ENCODE peak calls at places on chromosomes 11 and 22, in nine cellular contexts. J is CD8-positive, alpha-beta T cell; Y is left ventricle myocardium inferior; R is effector memory CD4-positive, alpha-beta T cell; I is GM23248; T is neuronal stem cell; X is tibial artery; G is adrenal gland; M is breast epithelium. N is an unnamed sample.

GRCh38 chr11:93196816-93197382 is 892 bp downstream of the SLC36A4 start:
- DNase-seq in I (peak; percentile 56), Y (no peak), T (no peak), M (no peak), R (no peak), G (no peak), J (no peak), X (no peak), N (no peak)

GRCh38 chr22:35484651-35485372 is 55.8 kb upstream of the RASD2 start:
- DNase-seq in X (no peak), I (peak; percentile 74), M (no peak), T (no peak), Y (no peak), R (no peak), G (no peak), J (no peak), N (no peak)

GRCh38 chr22:19656541-19657251 is 57.6 kb upstream of the SEPTIN5 start:
- DNase-seq in R (no peak), Y (no peak), I (no peak), J (no peak), X (no peak), G (no peak), M (no peak), T (no peak), N (no peak)

GRCh38 chr11:18768472-18768901 is 23.1 kb downstream of the PTPN5 start:
- DNase-seq in M (no peak), R (no peak), J (no peak), I (no peak), T (no peak), Y (no peak), G (no peak), X (no peak), N (no peak)

GRCh38 chr11:127195791-127196190 is 195.2 kb upstream of the KIRREL3 start:
- DNase-seq in I (no peak), J (no peak), M (no peak), T (no peak), Y (no peak), R (no peak), X (no peak), G (no peak), N (no peak)

GRCh38 chr22:48717883-48718817 is 1109.5 kb downstream of the BRD1 start:
- DNase-seq in T (no peak), M (no peak), R (no peak), X (no peak), I (no peak), Y (peak; percentile 9), G (no peak), J (no peak), N (no peak)

GRCh38 chr11:503179-503981 is 3.7 kb downstream of the RNH1 start:
- DNase-seq in R (no peak), G (peak; percentile 70), T (no peak), I (peak; percentile 90), J (no peak), M (no peak), Y (peak; percentile 59), X (peak; percentile 76), N (no peak)

GRCh38 chr11:7196396-7197146 is 55.1 kb upstream of the SYT9 start:
- DNase-seq in M (no peak), J (no peak), G (no peak), Y (no peak), R (no peak), X (no peak), I (no peak), T (no peak), N (no peak)

GRCh38 chr11:46342237-46342636 is 5.0 kb upstream of the DGKZ start:
- DNase-seq in Y (no peak), I (no peak), X (no peak), J (no peak), G (no peak), M (no peak), T (no peak), R (no peak), N (no peak)

GRCh38 chr11:93348931-93349330 is 18.4 kb downstream of the DEUP1 start:
- DNase-seq in Y (no peak), T (no peak), X (no peak), G (no peak), M (no peak), I (no peak), J (no peak), R (no peak), N (no peak)

GRCh38 chr22:30806391-30806861 is 111.8 kb downstream of the OSBP2 start:
- DNase-seq in I (peak; percentile 51), G (no peak), T (no peak), J (no peak), X (no peak), Y (no peak), R (no peak), M (no peak), N (no peak)

GRCh38 chr11:132866783-132867545 is 665.3 kb downstream of the OPCML start:
- DNase-seq in M (no peak), J (no peak), I (peak; percentile 65), G (no peak), R (no peak), X (no peak), T (no peak), Y (no peak), N (no peak)

GRCh38 chr11:61532136-61533038 is 23.8 kb downstream of the LRRC10B start:
- DNase-seq in T (no peak), J (peak; percentile 26), Y (no peak), I (peak; percentile 44), X (no peak), G (peak; percentile 55), R (peak; percentile 8), M (no peak), N (peak; percentile 82)
- H3K27me3 ChIP-seq in T (no peaks in the 10 kb centered on the region), J (no peaks in the 10 kb centered on the region), Y (no peaks in the 10 kb centered on the region), I (no peaks in the 10 kb centered on the region), X (peaks cover 81% of the 10 kb centered on the region), G (no peaks in the 10 kb centered on the region), R (peaks cover 4% of the 10 kb centered on the region), M (no peaks in the 10 kb centered on the region), N (no peaks in the 10 kb centered on the region)

GRCh38 chr22:38971202-38971601 is 10.9 kb upstream of the APOBEC3B start:
- DNase-seq in G (no peak), I (no peak), R (no peak), T (no peak), J (no peak), X (no peak), Y (no peak), M (no peak), N (no peak)

GRCh38 chr22:38967451-38968450 is 10.3 kb downstream of the APOBEC3A start:
- DNase-seq in T (no peak), R (no peak), G (peak; percentile 33), X (peak; percentile 51), Y (no peak), M (no peak), I (no peak), J (no peak), N (no peak)

GRCh38 chr22:38973289-38974169 is 8.6 kb upstream of the APOBEC3B start:
- DNase-seq in T (peak; percentile 52), X (no peak), G (peak; percentile 57), M (no peak), R (peak; percentile 13), Y (no peak), J (peak; percentile 43), I (peak; percentile 51), N (peak; percentile 37)

GRCh38 chr22:38968801-38969200 is 11.4 kb downstream of the APOBEC3A start:
- DNase-seq in M (no peak), R (no peak), J (no peak), T (no peak), X (no peak), G (no peak), Y (no peak), I (no peak), N (no peak)

DNA sequence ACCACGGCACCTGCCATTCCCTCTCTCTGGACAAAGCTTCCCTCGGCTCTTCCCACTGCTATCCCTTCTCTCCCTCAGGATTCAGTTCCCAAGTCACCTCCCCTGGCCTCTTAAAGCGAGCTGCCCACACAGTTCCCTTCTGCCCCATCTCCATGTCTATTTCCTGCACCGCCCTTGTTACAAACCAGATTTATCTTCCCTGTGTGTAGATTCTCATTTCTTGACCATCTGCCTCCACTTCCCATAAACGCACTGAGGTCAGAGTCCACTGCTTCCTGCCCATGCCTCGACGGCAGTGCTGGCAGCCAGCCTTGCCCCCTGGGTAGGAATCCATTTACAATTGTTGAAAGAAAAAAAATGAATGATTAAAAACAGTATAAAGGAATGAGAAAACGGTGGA is 11.6 kb upstream of the APOBEC3B start:
- DNase-seq in T (no peak), I (no peak), X (no peak), Y (no peak), M (no peak), J (no peak), R (no peak), G (no peak), N (no peak)
- H3K27me3 ChIP-seq in T (peaks cover 49% of the 10 kb centered on the region), I (peaks cover 26% of the 10 kb centered on the region), X (peaks cover 21% of the 10 kb centered on the region), Y (no peaks in the 10 kb centered on the region), M (no peaks in the 10 kb centered on the region), J (no peaks in the 10 kb centered on the region), R (no peaks in the 10 kb centered on the region), G (no peaks in the 10 kb centered on the region), N (no peaks in the 10 kb centered on the region)

GRCh38 chr11:114237321-114238280 is 58.6 kb upstream of the NNMT start:
- DNase-seq in Y (no peak), T (no peak), R (no peak), G (no peak), X (no peak), J (no peak), M (no peak), I (no peak), N (no peak)
- H3K27me3 ChIP-seq in Y (no peaks in the 10 kb centered on the region), T (no peaks in the 10 kb centered on the region), R (no peaks in the 10 kb centered on the region), G (no peaks in the 10 kb centered on the region), X (no peaks in the 10 kb centered on the region), J (no peaks in the 10 kb centered on the region), M (no peaks in the 10 kb centered on the region), I (peaks cover 11% of the 10 kb centered on the region), N (no peaks in the 10 kb centered on the region)

DNA sequence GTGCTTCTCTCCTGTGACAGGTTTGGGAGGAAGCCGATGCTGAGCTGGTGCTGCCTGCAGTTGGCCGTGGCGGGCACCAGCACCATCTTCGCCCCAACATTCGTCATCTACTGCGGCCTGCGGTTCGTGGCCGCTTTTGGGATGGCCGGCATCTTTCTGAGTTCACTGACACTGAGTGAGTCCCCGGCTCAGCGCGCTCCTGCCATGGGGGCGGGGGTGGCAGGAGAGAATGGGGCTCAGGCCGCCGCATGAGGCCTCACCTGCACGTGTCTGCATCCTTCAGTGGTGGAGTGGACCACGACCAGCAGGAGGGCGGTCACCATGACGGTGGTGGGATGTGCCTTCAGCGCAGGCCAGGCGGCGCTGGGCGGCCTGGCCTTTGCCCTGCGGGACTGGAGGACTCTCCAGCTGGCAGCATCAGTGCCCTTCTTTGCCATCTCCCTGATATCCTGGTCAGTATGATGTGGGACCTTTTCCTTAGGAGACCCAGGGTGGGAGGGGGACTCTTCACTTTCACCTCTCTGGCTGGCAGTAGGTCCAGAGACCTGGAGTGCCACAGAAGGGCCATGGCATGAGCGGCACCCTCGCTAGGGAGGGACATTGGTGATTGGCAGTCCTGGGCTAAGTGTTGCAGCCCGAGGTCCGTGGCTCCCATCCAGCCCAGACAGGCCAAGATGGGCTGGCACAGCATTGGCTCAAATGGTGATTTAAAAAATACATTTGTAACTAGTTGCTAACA is 28.9 kb upstream of the SLC22A12 start:
- DNase-seq in X (no peak), Y (no peak), G (no peak), T (no peak), R (no peak), J (no peak), I (no peak), M (no peak), N (no peak)
- H3K27me3 ChIP-seq in X (peaks cover 29% of the 10 kb centered on the region), Y (peaks cover 38% of the 10 kb centered on the region), G (no peaks in the 10 kb centered on the region), T (no peaks in the 10 kb centered on the region), R (no peaks in the 10 kb centered on the region), J (no peaks in the 10 kb centered on the region), I (no peaks in the 10 kb centered on the region), M (no peaks in the 10 kb centered on the region), N (no peaks in the 10 kb centered on the region)

DNA sequence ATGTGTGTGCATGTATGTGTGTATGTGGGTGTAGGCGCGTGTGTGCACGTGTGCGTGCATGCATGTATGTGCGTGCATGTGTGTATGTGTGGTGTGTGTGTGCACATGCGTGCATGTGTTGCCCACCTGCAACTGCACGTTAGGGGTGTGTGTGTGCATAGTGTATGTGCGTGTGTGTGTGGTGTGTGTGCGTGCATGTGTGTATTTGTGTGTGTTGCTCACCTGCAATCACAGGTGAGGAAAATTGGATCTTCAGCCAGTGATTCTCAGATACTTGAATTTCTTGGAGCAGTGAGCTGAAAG is 54.3 kb downstream of the ST14 start:
- DNase-seq in I (no peak), R (no peak), M (peak; percentile 2), X (no peak), T (no peak), G (peak; percentile 13), J (no peak), Y (no peak), N (no peak)
- H3K27me3 ChIP-seq in I (peaks cover 19% of the 10 kb centered on the region), R (no peaks in the 10 kb centered on the region), M (no peaks in the 10 kb centered on the region), X (peaks cover 19% of the 10 kb centered on the region), T (peaks cover 49% of the 10 kb centered on the region), G (no peaks in the 10 kb centered on the region), J (no peaks in the 10 kb centered on the region), Y (peaks cover 34% of the 10 kb centered on the region), N (no peaks in the 10 kb centered on the region)